ENCODE peak calls at places on chromosome 4, in six cellular contexts. H is astrocyte of the spinal cord, X is prostate gland, G is coronary artery, V is GM12865, K is cardiac muscle cell. Q is an unnamed sample.
A peak's percentile ranks its signal among the peaks of the same experiment; 100 is the strongest.

GRCh38 chr4:129322947-129323346 is 227.0 kb downstream of the C4orf33 start:
- DNase-seq in H (no peak), X (no peak), G (no peak), V (no peak), K (no peak), Q (no peak)

GRCh38 chr4:3531306-3531886 is 826 bp downstream of the LRPAP1 start:
- DNase-seq in H (no peak), X (no peak), G (no peak), V (no peak), K (no peak), Q (peak; percentile 13)

GRCh38 chr4:74418063-74418670 is 26.8 kb upstream of the AREG start:
- DNase-seq in H (peak; percentile 88), X (no peak), G (no peak), V (no peak), K (no peak), Q (peak; percentile 94)

GRCh38 chr4:130636486-130636885 is 1540.5 kb downstream of the C4orf33 start:
- DNase-seq in H (no peak), X (no peak), G (no peak), V (no peak), K (no peak), Q (no peak)

GRCh38 chr4:80309301-80310004 is 26.1 kb upstream of the CFAP299 start:
- DNase-seq in H (peak; percentile 93), X (no peak), G (no peak), V (no peak), K (no peak), Q (peak; percentile 86)

GRCh38 chr4:57501715-57502114 is 391.5 kb upstream of the IGFBP7 start:
- DNase-seq in H (peak; percentile 78), X (no peak), G (no peak), V (no peak), K (no peak), Q (peak; percentile 18)

GRCh38 chr4:3250956-3251690 is 2.2 kb downstream of the MSANTD1 start:
- DNase-seq in H (no peak), X (no peak), G (no peak), V (no peak), K (no peak), Q (peak; percentile 44)

GRCh38 chr4:178632415-178632814 is 1190.2 kb upstream of the AGA start:
- DNase-seq in H (peak; percentile 3), X (no peak), G (no peak), V (no peak), K (no peak), Q (no peak)

GRCh38 chr4:145785391-145786008 is 105.6 kb downstream of the C4orf51 start:
- DNase-seq in H (peak; percentile 21), X (peak; percentile 54), G (no peak), V (no peak), K (no peak), Q (peak; percentile 14)

GRCh38 chr4:112109455-112110425 is 35.5 kb upstream of the FAM241A start:
- DNase-seq in H (peak; percentile 54), X (no peak), G (no peak), V (no peak), K (no peak), Q (peak; percentile 73)

DNA sequence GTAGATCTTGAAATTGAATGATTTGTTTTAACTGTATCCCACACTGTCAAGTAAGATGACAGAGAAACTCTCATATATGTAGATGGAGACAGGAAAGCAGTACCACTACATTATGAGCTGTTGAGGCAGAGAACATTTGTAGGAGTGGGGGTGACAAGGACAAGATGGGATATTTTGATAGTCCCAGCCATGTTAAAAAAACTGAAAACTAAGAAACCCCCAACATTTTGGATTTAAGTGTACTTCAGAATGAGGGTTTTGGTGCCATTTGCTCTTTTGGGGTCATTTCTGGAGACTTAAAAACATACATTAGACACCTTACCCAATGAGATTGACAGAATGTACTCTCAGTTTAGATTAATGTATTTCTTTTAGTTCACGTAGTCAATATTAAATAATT is 149.9 kb upstream of the SLC4A4 start:
- DNase-seq in H (no peak), X (no peak), G (no peak), V (no peak), K (no peak), Q (no peak)
- H3K4me3 ChIP-seq in H (no peak overlapping the region), X (no peak overlapping the region), G (no peak overlapping the region), V (no peak overlapping the region), K (no peak overlapping the region), Q (no peak overlapping the region)

DNA sequence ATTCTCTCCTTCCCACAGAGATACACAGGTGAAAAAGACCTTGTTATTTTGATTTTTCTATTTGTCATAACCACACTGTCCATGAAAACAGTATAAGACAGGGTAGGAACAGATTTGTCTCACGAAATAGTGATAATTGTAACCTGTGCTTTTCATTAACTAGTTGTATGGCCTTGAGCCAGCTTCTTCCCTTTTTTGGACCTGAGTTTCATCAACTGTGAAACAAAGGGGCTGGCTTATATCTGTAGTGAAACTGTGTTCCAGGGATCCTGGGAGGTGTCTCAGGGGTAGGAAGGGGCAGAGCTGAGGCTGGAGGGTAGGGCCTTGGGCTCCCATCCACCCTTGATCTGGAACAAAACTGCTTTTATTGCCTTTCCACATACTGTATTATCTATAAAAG is 50.9 kb downstream of the MED28 start:
- DNase-seq in H (no peak), X (no peak), G (no peak), V (no peak), K (no peak), Q (no peak)
- TF ChIP-seq CTCF in H (no peak), X (no peak), G (no peak), V (no peak), K (no peak), Q (no peak)

GRCh38 chr4:88823058-88823919 is 125.7 kb upstream of the NAP1L5 start:
- DNase-seq in H (peak; percentile 98), X (peak; percentile 83), G (peak; percentile 94), V (peak; percentile 71), K (peak; percentile 95), Q (peak; percentile 95)

GRCh38 chr4:88822034-88822433 is 124.4 kb upstream of the NAP1L5 start:
- DNase-seq in H (no peak), X (no peak), G (no peak), V (no peak), K (no peak), Q (no peak)

GRCh38 chr4:88817740-88818139 is 120.1 kb upstream of the NAP1L5 start:
- DNase-seq in H (no peak), X (no peak), G (no peak), V (no peak), K (no peak), Q (no peak)

GRCh38 chr4:88818650-88819470 is 121.2 kb upstream of the NAP1L5 start:
- DNase-seq in H (peak; percentile 63), X (peak; percentile 64), G (no peak), V (peak; percentile 53), K (peak; percentile 28), Q (peak; percentile 70)

GRCh38 chr4:88820723-88821368 is 123.2 kb upstream of the NAP1L5 start:
- DNase-seq in H (no peak), X (no peak), G (no peak), V (no peak), K (no peak), Q (no peak)
- H3K4me3 ChIP-seq in H (peak overlapping the region; percentile 70), X (no peak overlapping the region), G (peak overlapping the region; percentile 76), V (no peak overlapping the region), K (peak overlapping the region; percentile 49), Q (no peak overlapping the region)

GRCh38 chr4:25890653-25891485 is 23.2 kb upstream of the SMIM20 start:
- DNase-seq in H (no peak), X (no peak), G (no peak), V (no peak), K (peak; percentile 28), Q (no peak)
- TF ChIP-seq CTCF in H (peak; percentile 0), X (no peak), G (no peak), V (no peak), K (no peak), Q (no peak)

GRCh38 chr4:139554726-139555072 is 1.3 kb downstream of the SETD7 start:
- DNase-seq in H (no peak), X (no peak), G (no peak), V (no peak), K (no peak), Q (no peak)

GRCh38 chr4:139552506-139552905 is 3.5 kb downstream of the SETD7 start:
- DNase-seq in H (peak; percentile 40), X (no peak), G (no peak), V (no peak), K (peak; percentile 10), Q (peak; percentile 34)

GRCh38 chr4:139552908-139553307 is 3.1 kb downstream of the SETD7 start:
- DNase-seq in H (no peak), X (no peak), G (no peak), V (no peak), K (no peak), Q (no peak)

GRCh38 chr4:139555073-139555704 is 830 bp downstream of the SETD7 start:
- DNase-seq in H (peak; percentile 93), X (peak; percentile 93), G (peak; percentile 93), V (peak; percentile 74), K (peak; percentile 94), Q (peak; percentile 96)

GRCh38 chr4:139553751-139554670 is 2.0 kb downstream of the SETD7 start:
- DNase-seq in H (no peak), X (no peak), G (no peak), V (no peak), K (no peak), Q (no peak)
- H3K4me3 ChIP-seq in H (peak overlapping the region; percentile 84), X (peak overlapping the region; percentile 78), G (peak overlapping the region; percentile 74), V (no peak overlapping the region), K (peak overlapping the region; percentile 71), Q (peak overlapping the region; percentile 84)

GRCh38 chr4:182924497-182924896 is 7.3 kb upstream of the DCTD start:
- DNase-seq in H (no peak), X (no peak), G (no peak), V (no peak), K (no peak), Q (no peak)
- TF ChIP-seq CTCF in H (no peak), X (no peak), G (no peak), V (no peak), K (no peak), Q (no peak)

GRCh38 chr4:140163029-140163810 is 9.2 kb upstream of the MAML3 start:
- DNase-seq in H (peak; percentile 85), X (no peak), G (no peak), V (no peak), K (no peak), Q (peak; percentile 78)

GRCh38 chr4:140168474-140168873 is 14.5 kb upstream of the MAML3 start:
- DNase-seq in H (no peak), X (no peak), G (no peak), V (no peak), K (peak; percentile 49), Q (peak; percentile 39)

GRCh38 chr4:140158234-140159030 is 4.4 kb upstream of the MAML3 start:
- DNase-seq in H (peak; percentile 76), X (peak; percentile 44), G (no peak), V (no peak), K (no peak), Q (peak; percentile 34)

GRCh38 chr4:140157341-140157740 is 3.4 kb upstream of the MAML3 start:
- DNase-seq in H (no peak), X (no peak), G (no peak), V (no peak), K (no peak), Q (no peak)

GRCh38 chr4:140162596-140162995 is 8.6 kb upstream of the MAML3 start:
- DNase-seq in H (no peak), X (no peak), G (no peak), V (no peak), K (no peak), Q (no peak)
- H3K4me3 ChIP-seq in H (no peak overlapping the region), X (no peak overlapping the region), G (peak overlapping the region; percentile 40), V (no peak overlapping the region), K (no peak overlapping the region), Q (no peak overlapping the region)